ENCODE peak calls at places on chromosomes 6 and 20, in ten cellular contexts. K, O, T, E, X, G, I, D, Q and L are unnamed samples.

GRCh38 chr6:132133734-132134490 is 182.7 kb upstream of the CCN2 start:
- DNase-seq in T (no peak), O (no peak), E (no peak), K (no peak), Q (no peak), D (no peak), X (no peak), G (no peak), I (no peak), L (no peak)

GRCh38 chr6:130600880-130601341 is 226.3 kb upstream of the SMLR1 start:
- DNase-seq in D (no peak), E (no peak), Q (no peak), G (no peak), X (no peak), I (no peak), K (peak; percentile 19), T (peak; percentile 96), O (no peak), L (no peak)

GRCh38 chr6:157665172-157665571 is 157.9 kb upstream of the SNX9 start:
- DNase-seq in Q (no peak), K (no peak), X (no peak), T (no peak), I (no peak), G (no peak), D (peak; percentile 6), E (no peak), O (no peak), L (no peak)

GRCh38 chr6:2877057-2877882 is 25.8 kb downstream of the SERPINB9 start:
- DNase-seq in E (no peak), D (no peak), I (no peak), K (no peak), Q (no peak), O (peak; percentile 72), T (peak; percentile 74), X (no peak), G (no peak), L (peak; percentile 69)

GRCh38 chr20:20824924-20825584 is 112.6 kb upstream of the RALGAPA2 start:
- DNase-seq in O (peak; percentile 56), K (peak; percentile 41), Q (peak; percentile 60), T (no peak), X (peak; percentile 62), D (peak; percentile 84), E (peak; percentile 56), I (peak; percentile 72), G (peak; percentile 53), L (peak; percentile 46)

GRCh38 chr6:1222426-1223311 is 89.2 kb upstream of the FOXQ1 start:
- DNase-seq in K (no peak), X (no peak), I (no peak), Q (no peak), D (no peak), E (peak; percentile 46), T (no peak), O (no peak), G (no peak), L (no peak)

GRCh38 chr6:89443658-89444057 is 10.7 kb downstream of the ANKRD6 start:
- DNase-seq in I (no peak), T (peak; percentile 26), D (no peak), K (no peak), Q (no peak), O (no peak), G (no peak), X (no peak), E (no peak), L (no peak)

GRCh38 chr20:31237763-31238162 is 19.7 kb upstream of the DEFB115 start:
- DNase-seq in O (no peak), T (no peak), X (no peak), G (no peak), K (no peak), D (no peak), Q (no peak), E (no peak), I (no peak), L (no peak)

GRCh38 chr6:108720798-108721197 is 127.4 kb upstream of the ARMC2 start:
- DNase-seq in T (no peak), I (no peak), O (peak; percentile 22), E (no peak), Q (no peak), D (no peak), X (no peak), K (no peak), G (no peak), L (no peak)

GRCh38 chr6:165618241-165618640 is 44.8 kb downstream of the PDE10A start:
- DNase-seq in I (no peak), G (no peak), D (no peak), K (no peak), O (no peak), Q (no peak), E (no peak), X (no peak), T (peak; percentile 80), L (no peak)

GRCh38 chr20:50338479-50339195 is 148.0 kb downstream of the CEBPB start:
- DNase-seq in T (peak; percentile 52), Q (peak; percentile 88), I (peak; percentile 41), X (peak; percentile 58), E (no peak), D (no peak), K (no peak), G (no peak), O (no peak), L (no peak)

GRCh38 chr20:44781791-44782190 is 28.6 kb downstream of the RIMS4 start:
- DNase-seq in X (no peak), D (no peak), G (no peak), K (no peak), T (no peak), Q (no peak), E (no peak), O (no peak), I (no peak), L (no peak)

GRCh38 chr6:154696661-154697060 is 36.6 kb upstream of the SCAF8 start:
- DNase-seq in D (no peak), T (no peak), X (no peak), I (no peak), O (no peak), E (no peak), G (no peak), Q (no peak), K (no peak), L (no peak)

GRCh38 chr6:106448000-106448426 is 87.5 kb downstream of the CRYBG1 start:
- DNase-seq in Q (peak; percentile 80), G (peak; percentile 39), T (no peak), O (no peak), I (no peak), D (no peak), E (peak; percentile 26), K (no peak), X (no peak), L (no peak)

GRCh38 chr6:90227693-90228092 is 69.0 kb downstream of the BACH2 start:
- DNase-seq in O (no peak), Q (no peak), T (no peak), I (no peak), K (no peak), D (no peak), G (no peak), X (no peak), E (no peak), L (no peak)